ENCODE peak calls at places on chromosomes 13 and 19, in six cellular contexts. One of them, this sample, is unnamed. For H3K4me1, the result is how much of the 10 kb centered on the place peaks cover.

GRCh38 chr19:44021221-44021620 is 4.0 kb upstream of the ZNF222 start:
- DNase-seq in heart left ventricle: no peak
- DNase-seq in spleen: no peak
- DNase-seq in tibial artery: no peak
- DNase-seq in Peyer's patch: no peak
- DNase-seq in neuronal stem cell: no peak
- DNase-seq in this sample: no peak

GRCh38 chr19:32748497-32748896 is 28.9 kb downstream of the TDRD12 start:
- DNase-seq in heart left ventricle: no peak
- DNase-seq in neuronal stem cell: no peak
- DNase-seq in spleen: no peak
- DNase-seq in tibial artery: no peak
- DNase-seq in Peyer's patch: no peak
- DNase-seq in this sample: no peak

GRCh38 chr13:29255567-29255966 is 339.9 kb downstream of the SLC7A1 start:
- DNase-seq in tibial artery: no peak
- DNase-seq in Peyer's patch: no peak
- DNase-seq in neuronal stem cell: no peak
- DNase-seq in spleen: no peak
- DNase-seq in heart left ventricle: no peak
- DNase-seq in this sample: no peak

GRCh38 chr19:38455031-38455430 is 21.5 kb downstream of the RYR1 start:
- DNase-seq in tibial artery: no peak
- DNase-seq in Peyer's patch: no peak
- DNase-seq in neuronal stem cell: no peak
- DNase-seq in heart left ventricle: no peak
- DNase-seq in spleen: no peak
- DNase-seq in this sample: no peak

GRCh38 chr13:24251525-24251924 is 57.9 kb upstream of the C1QTNF9 start:
- DNase-seq in tibial artery: no peak
- DNase-seq in spleen: peak
- DNase-seq in heart left ventricle: no peak
- DNase-seq in Peyer's patch: peak
- DNase-seq in neuronal stem cell: no peak
- DNase-seq in this sample: peak

GRCh38 chr19:3932931-3933810 is at the start of gene NMRK2:
- DNase-seq in Peyer's patch: no peak
- DNase-seq in heart left ventricle: peak
- DNase-seq in tibial artery: no peak
- DNase-seq in spleen: no peak
- DNase-seq in neuronal stem cell: peak
- DNase-seq in this sample: no peak

GRCh38 chr13:84400711-84401110 is 518.4 kb upstream of the SLITRK1 start:
- DNase-seq in Peyer's patch: no peak
- DNase-seq in heart left ventricle: no peak
- DNase-seq in tibial artery: no peak
- DNase-seq in spleen: no peak
- DNase-seq in neuronal stem cell: no peak
- DNase-seq in this sample: no peak

GRCh38 chr13:98181106-98181815 is 4.2 kb upstream of the RNF113B start:
- DNase-seq in heart left ventricle: no peak
- DNase-seq in tibial artery: no peak
- DNase-seq in neuronal stem cell: no peak
- DNase-seq in Peyer's patch: no peak
- DNase-seq in spleen: no peak
- DNase-seq in this sample: no peak

GRCh38 chr19:10430505-10431253 is 10.3 kb downstream of the PDE4A start:
- DNase-seq in neuronal stem cell: no peak
- DNase-seq in heart left ventricle: peak
- DNase-seq in Peyer's patch: no peak
- DNase-seq in spleen: peak
- DNase-seq in tibial artery: peak
- DNase-seq in this sample: no peak

GRCh38 chr19:4922530-4923378 is 13.5 kb downstream of the UHRF1 start:
- DNase-seq in spleen: no peak
- DNase-seq in tibial artery: no peak
- DNase-seq in Peyer's patch: no peak
- DNase-seq in neuronal stem cell: no peak
- DNase-seq in heart left ventricle: no peak
- DNase-seq in this sample: no peak

GRCh38 chr19:48341006-48341405 is 15.7 kb downstream of the EMP3 start:
- DNase-seq in tibial artery: no peak
- DNase-seq in spleen: no peak
- DNase-seq in Peyer's patch: no peak
- DNase-seq in neuronal stem cell: no peak
- DNase-seq in heart left ventricle: no peak
- DNase-seq in this sample: no peak

GRCh38 chr19:19067276-19068072 is 3.7 kb downstream of the SLC25A42 start:
- DNase-seq in Peyer's patch: no peak
- DNase-seq in spleen: no peak
- DNase-seq in heart left ventricle: no peak
- DNase-seq in tibial artery: no peak
- DNase-seq in neuronal stem cell: no peak
- DNase-seq in this sample: no peak
- H3K4me1 ChIP-seq in Peyer's patch: under half
- H3K4me1 ChIP-seq in spleen: half or more
- H3K4me1 ChIP-seq in heart left ventricle: under half
- H3K4me1 ChIP-seq in tibial artery: under half
- H3K4me1 ChIP-seq in neuronal stem cell: under half
- H3K4me1 ChIP-seq in this sample: under half

GRCh38 chr13:59488436-59488835 is 675.3 kb downstream of the DIAPH3 start:
- DNase-seq in Peyer's patch: no peak
- DNase-seq in tibial artery: no peak
- DNase-seq in spleen: no peak
- DNase-seq in neuronal stem cell: no peak
- DNase-seq in heart left ventricle: no peak
- DNase-seq in this sample: no peak
- H3K27ac ChIP-seq in Peyer's patch: no peak
- H3K27ac ChIP-seq in tibial artery: no peak
- H3K27ac ChIP-seq in spleen: no peak
- H3K27ac ChIP-seq in neuronal stem cell: no peak
- H3K27ac ChIP-seq in heart left ventricle: no peak
- H3K27ac ChIP-seq in this sample: no peak

GRCh38 chr13:44241638-44242037 is 132.0 kb upstream of the SERP2 start:
- DNase-seq in Peyer's patch: no peak
- DNase-seq in heart left ventricle: no peak
- DNase-seq in spleen: no peak
- DNase-seq in tibial artery: no peak
- DNase-seq in neuronal stem cell: no peak
- DNase-seq in this sample: no peak
- H3K4me1 ChIP-seq in Peyer's patch: under half
- H3K4me1 ChIP-seq in heart left ventricle: under half
- H3K4me1 ChIP-seq in spleen: under half
- H3K4me1 ChIP-seq in tibial artery: under half
- H3K4me1 ChIP-seq in neuronal stem cell: under half
- H3K4me1 ChIP-seq in this sample: under half

DNA sequence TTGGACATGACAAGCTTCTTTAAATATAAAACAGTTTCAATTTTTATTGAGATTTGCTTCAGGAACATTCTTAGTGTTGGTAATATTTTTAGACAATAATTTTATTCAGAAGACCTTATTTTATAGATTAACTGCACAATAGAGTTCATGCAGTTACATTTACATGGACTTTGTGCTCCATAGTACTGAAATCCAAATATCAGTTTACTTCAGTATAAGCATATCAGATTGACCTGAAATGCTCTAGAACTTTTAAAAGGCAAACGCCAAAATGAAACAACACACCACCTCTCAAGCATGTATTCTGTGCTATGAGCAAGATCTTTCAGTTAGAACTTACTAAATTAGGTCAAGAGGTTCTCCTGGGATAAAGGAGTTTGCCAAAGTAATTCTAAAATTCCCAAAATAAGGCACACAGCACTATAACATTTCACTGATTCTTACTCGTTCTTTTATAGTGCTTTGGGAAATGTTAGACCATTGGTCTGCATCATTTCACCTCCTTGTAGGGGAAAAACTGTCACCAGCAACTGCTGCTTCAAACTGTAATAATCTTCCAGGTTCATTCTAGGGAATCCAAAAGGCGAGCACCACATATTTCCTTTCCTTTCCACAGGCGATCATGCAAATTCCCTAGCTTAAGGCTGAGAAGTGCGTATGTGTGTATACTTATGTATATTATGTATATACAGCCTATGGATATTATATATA is 275.4 kb downstream of the ENOX1 start:
- DNase-seq in tibial artery: no peak
- DNase-seq in spleen: no peak
- DNase-seq in heart left ventricle: no peak
- DNase-seq in neuronal stem cell: no peak
- DNase-seq in Peyer's patch: no peak
- DNase-seq in this sample: no peak
- H3K27ac ChIP-seq in tibial artery: peak
- H3K27ac ChIP-seq in spleen: no peak
- H3K27ac ChIP-seq in heart left ventricle: no peak
- H3K27ac ChIP-seq in neuronal stem cell: no peak
- H3K27ac ChIP-seq in Peyer's patch: no peak
- H3K27ac ChIP-seq in this sample: no peak

GRCh38 chr13:26950968-26951367 is 190.4 kb upstream of the GPR12 start:
- DNase-seq in neuronal stem cell: no peak
- DNase-seq in spleen: no peak
- DNase-seq in Peyer's patch: no peak
- DNase-seq in heart left ventricle: no peak
- DNase-seq in tibial artery: no peak
- DNase-seq in this sample: no peak

GRCh38 chr13:26952551-26953138 is 192.1 kb upstream of the GPR12 start:
- DNase-seq in spleen: no peak
- DNase-seq in neuronal stem cell: no peak
- DNase-seq in Peyer's patch: no peak
- DNase-seq in heart left ventricle: no peak
- DNase-seq in tibial artery: no peak
- DNase-seq in this sample: no peak

GRCh38 chr13:26949701-26950345 is 189.2 kb upstream of the GPR12 start:
- DNase-seq in neuronal stem cell: no peak
- DNase-seq in heart left ventricle: no peak
- DNase-seq in Peyer's patch: no peak
- DNase-seq in spleen: no peak
- DNase-seq in tibial artery: no peak
- DNase-seq in this sample: no peak

GRCh38 chr13:26951581-26952177 is 191.1 kb upstream of the GPR12 start:
- DNase-seq in heart left ventricle: no peak
- DNase-seq in tibial artery: no peak
- DNase-seq in Peyer's patch: no peak
- DNase-seq in spleen: no peak
- DNase-seq in neuronal stem cell: no peak
- DNase-seq in this sample: no peak

DNA sequence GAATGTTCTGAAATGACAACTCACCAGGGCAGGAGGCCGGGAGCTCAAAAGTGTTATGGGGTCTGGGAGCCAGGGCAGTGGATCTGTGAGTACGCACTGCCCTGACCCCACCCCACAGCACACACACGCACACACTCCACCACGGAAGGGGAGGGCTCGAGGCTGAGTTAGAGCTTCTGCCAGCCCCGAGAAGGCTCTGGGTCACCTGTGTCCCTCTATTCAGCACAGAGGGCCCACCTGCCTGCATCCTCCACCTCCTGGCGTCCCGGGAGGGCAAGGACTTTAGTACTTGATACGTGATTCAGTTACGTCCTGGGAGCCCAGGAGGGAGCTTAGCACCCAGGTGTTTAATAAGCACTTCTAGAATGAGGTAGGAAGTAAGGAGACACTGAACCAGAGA is 190.0 kb upstream of the GPR12 start:
- DNase-seq in heart left ventricle: no peak
- DNase-seq in tibial artery: no peak
- DNase-seq in spleen: no peak
- DNase-seq in neuronal stem cell: no peak
- DNase-seq in Peyer's patch: no peak
- DNase-seq in this sample: no peak
- H3K4me1 ChIP-seq in heart left ventricle: under half
- H3K4me1 ChIP-seq in tibial artery: under half
- H3K4me1 ChIP-seq in spleen: under half
- H3K4me1 ChIP-seq in neuronal stem cell: under half
- H3K4me1 ChIP-seq in Peyer's patch: under half
- H3K4me1 ChIP-seq in this sample: under half

DNA sequence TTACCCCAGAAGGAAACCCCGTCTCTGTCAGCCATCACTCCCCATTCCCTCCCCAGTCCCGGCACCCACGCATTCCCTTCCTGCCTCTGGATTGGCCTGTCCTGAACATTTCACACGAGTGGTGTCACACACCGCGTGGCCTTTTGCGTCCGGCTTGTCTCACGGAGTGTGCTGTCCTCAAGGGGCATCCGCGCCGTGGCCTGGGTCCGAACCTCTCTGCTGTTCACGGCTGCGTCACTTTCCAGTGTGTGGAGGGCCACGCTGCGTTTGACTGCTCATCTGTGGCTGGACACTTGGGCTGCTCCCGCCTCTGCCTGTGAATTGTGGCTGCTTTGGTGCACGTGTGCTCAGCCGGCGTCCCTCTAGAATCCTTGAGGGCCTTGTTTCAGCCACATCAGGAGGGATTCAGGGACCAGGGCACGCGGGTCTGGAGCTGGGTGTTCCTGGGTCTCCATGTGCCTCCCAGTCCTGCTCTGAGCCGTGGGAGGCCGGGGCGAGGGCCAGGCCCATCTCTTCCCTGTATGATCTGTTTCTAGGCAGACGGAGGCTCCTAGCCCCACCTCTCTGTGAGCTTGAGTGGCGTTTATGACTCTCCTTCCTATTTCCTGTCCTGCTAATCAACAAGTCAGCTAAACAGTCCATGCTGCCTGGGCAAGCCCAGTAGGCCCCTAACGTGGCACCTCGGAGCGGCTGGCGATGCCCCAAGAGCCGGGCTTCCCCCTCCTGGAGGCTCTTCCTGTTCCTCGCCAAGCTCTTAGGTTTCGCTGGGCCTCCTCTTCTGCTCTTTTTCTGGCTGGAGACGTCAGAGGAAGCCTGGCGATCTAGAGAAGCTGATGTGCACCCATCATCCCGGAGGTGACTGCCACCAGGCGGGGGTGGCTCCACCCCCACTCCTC is 8.1 kb downstream of the STK11 start:
- DNase-seq in spleen: peak
- DNase-seq in Peyer's patch: peak
- DNase-seq in tibial artery: peak
- DNase-seq in heart left ventricle: peak
- DNase-seq in neuronal stem cell: no peak
- DNase-seq in this sample: peak
- H3K27ac ChIP-seq in spleen: peak
- H3K27ac ChIP-seq in Peyer's patch: peak
- H3K27ac ChIP-seq in tibial artery: peak
- H3K27ac ChIP-seq in heart left ventricle: peak
- H3K27ac ChIP-seq in neuronal stem cell: no peak
- H3K27ac ChIP-seq in this sample: peak

GRCh38 chr19:1268392-1269064 is 604 bp upstream of the CIRBP start:
- DNase-seq in heart left ventricle: no peak
- DNase-seq in Peyer's patch: no peak
- DNase-seq in neuronal stem cell: no peak
- DNase-seq in tibial artery: peak
- DNase-seq in spleen: peak
- DNase-seq in this sample: no peak
- H3K4me1 ChIP-seq in heart left ventricle: half or more
- H3K4me1 ChIP-seq in Peyer's patch: half or more
- H3K4me1 ChIP-seq in neuronal stem cell: half or more
- H3K4me1 ChIP-seq in tibial artery: half or more
- H3K4me1 ChIP-seq in spleen: half or more
- H3K4me1 ChIP-seq in this sample: half or more

This sample was measured in effector memory CD4-positive, alpha-beta T cell.